ENCODE peak calls at places on chromosome 11, in ten cellular contexts. C is stimulated activated CD8-positive, alpha-beta memory T cell treated with anti-CD3 and anti-CD28 coated beads, Interleukin-15, amount 100 ng/mL, for 1 hour; R is tibial nerve; N is CD8-positive, alpha-beta memory T cell; B is ascending aorta; A is stomach; L is AG08395; Y is astrocyte of the cerebellum; D is NCI-H1048; U is fibroblast of villous mesenchyme. X is an unnamed sample.

GRCh38 chr11:134386945-134387344 is 25.1 kb downstream of the B3GAT1 start:
- DNase-seq in R (no peak), B (no peak), U (no peak), N (peak), A (no peak), D (no peak), C (no peak), Y (no peak), L (no peak), X (no peak)

GRCh38 chr11:117221775-117222517 is 9.9 kb downstream of the PCSK7 start:
- DNase-seq in C (no peak), A (peak), Y (no peak), U (peak), L (no peak), N (no peak), B (no peak), D (no peak), R (peak), X (no peak)

GRCh38 chr11:78392854-78393253 is 24.8 kb downstream of the GAB2 start:
- DNase-seq in B (no peak), U (no peak), D (no peak), R (no peak), L (no peak), A (no peak), C (no peak), Y (no peak), N (no peak), X (no peak)

GRCh38 chr11:57348636-57349323 is 10.6 kb downstream of the P2RX3 start:
- DNase-seq in R (no peak), D (no peak), C (no peak), B (no peak), U (no peak), Y (no peak), N (no peak), A (no peak), L (no peak), X (no peak)

GRCh38 chr11:44243086-44243485 is 66.9 kb downstream of the ALX4 start:
- DNase-seq in N (no peak), C (no peak), A (no peak), U (no peak), Y (no peak), D (no peak), B (no peak), L (no peak), R (no peak), X (no peak)

GRCh38 chr11:117020873-117021564 is 77.2 kb downstream of the SIK3 start:
- DNase-seq in B (no peak), Y (no peak), R (no peak), N (no peak), A (no peak), U (no peak), D (no peak), C (no peak), L (no peak), X (no peak)

GRCh38 chr11:92804388-92804787 is 165.1 kb upstream of the MTNR1B start:
- DNase-seq in C (no peak), Y (no peak), A (no peak), D (no peak), N (no peak), B (no peak), L (no peak), U (no peak), R (no peak), X (no peak)

GRCh38 chr11:129846508-129847335 is 31.1 kb downstream of the TMEM45B start:
- DNase-seq in D (no peak), B (no peak), C (no peak), N (no peak), L (peak), R (no peak), A (no peak), Y (peak), U (peak), X (no peak)

GRCh38 chr11:66004186-66004585 is 1.9 kb downstream of the BANF1 start:
- DNase-seq in Y (no peak), N (no peak), R (no peak), C (no peak), B (no peak), A (no peak), D (no peak), U (no peak), L (no peak), X (no peak)

GRCh38 chr11:29343465-29344333 is 673.1 kb downstream of the KCNA4 start:
- DNase-seq in B (no peak), U (peak), Y (no peak), N (no peak), R (peak), A (peak), D (peak), C (no peak), L (peak), X (no peak)

GRCh38 chr11:123083623-123084029 is 21.7 kb upstream of the HSPA8 start:
- DNase-seq in C (peak), R (peak), N (peak), D (peak), L (peak), B (peak), U (peak), Y (peak), A (peak), X (peak)

GRCh38 chr11:67996622-67997459 is 7.1 kb downstream of the UNC93B1 start:
- DNase-seq in C (no peak), U (peak), L (no peak), N (peak), B (no peak), A (peak), Y (no peak), R (peak), D (peak), X (no peak)

GRCh38 chr11:12175694-12176241 is 65.4 kb downstream of the MICAL2 start:
- DNase-seq in B (no peak), L (peak), C (no peak), D (no peak), A (no peak), N (no peak), U (peak), R (no peak), Y (peak), X (no peak)

GRCh38 chr11:28903716-28904115 is 795.5 kb downstream of the METTL15 start:
- DNase-seq in Y (peak), A (no peak), L (no peak), U (peak), D (no peak), R (no peak), N (no peak), C (no peak), B (no peak), X (no peak)

GRCh38 chr11:99066609-99067008 is 45.9 kb downstream of the CNTN5 start:
- DNase-seq in N (no peak), D (no peak), U (no peak), A (no peak), B (no peak), R (no peak), Y (no peak), C (no peak), L (no peak), X (no peak)

GRCh38 chr11:70901951-70902521 is 350.3 kb downstream of the SHANK2 start:
- DNase-seq in N (no peak), A (no peak), U (peak), B (no peak), D (no peak), R (peak), Y (no peak), L (no peak), C (no peak), X (no peak)

GRCh38 chr11:119728226-119728626 is 774 bp downstream of the NECTIN1 start:
- DNase-seq in D (no peak), B (no peak), C (no peak), A (no peak), R (no peak), Y (no peak), N (no peak), L (peak), U (no peak), X (no peak)

GRCh38 chr11:45252134-45252856 is 33.8 kb downstream of the SYT13 start:
- DNase-seq in R (no peak), Y (no peak), C (no peak), U (peak), A (peak), B (no peak), D (no peak), N (no peak), L (peak), X (no peak)

GRCh38 chr11:11584446-11584810 is 37.4 kb downstream of the GALNT18 start:
- DNase-seq in N (no peak), Y (peak), C (no peak), U (peak), R (no peak), L (peak), D (no peak), A (no peak), B (no peak), X (no peak)

GRCh38 chr11:2312232-2313042 is 10.6 kb downstream of the TSPAN32 start:
- DNase-seq in U (peak), Y (no peak), N (no peak), D (no peak), R (no peak), B (no peak), C (no peak), L (peak), A (no peak), X (no peak)

GRCh38 chr11:33636104-33636503 is 64.5 kb downstream of the C11orf91 start:
- DNase-seq in U (peak), A (no peak), B (no peak), N (no peak), R (no peak), Y (no peak), D (no peak), C (no peak), L (no peak), X (no peak)

GRCh38 chr11:67301951-67302516 is 1.3 kb upstream of the SSH3 start:
- DNase-seq in D (no peak), R (no peak), C (no peak), A (peak), Y (no peak), U (peak), L (peak), B (no peak), N (no peak), X (no peak)

GRCh38 chr11:30346068-30346688 is 23.3 kb downstream of the ARL14EP start:
- DNase-seq in L (peak), Y (peak), C (no peak), R (peak), B (no peak), A (no peak), D (peak), N (peak), U (peak), X (no peak)

GRCh38 chr11:83409891-83410290 is 123.7 kb upstream of the CCDC90B start:
- DNase-seq in D (no peak), R (no peak), A (peak), L (no peak), Y (no peak), U (no peak), N (no peak), C (no peak), B (no peak), X (no peak)

GRCh38 chr11:7254731-7255291 is 3.1 kb downstream of the SYT9 start:
- DNase-seq in D (no peak), U (no peak), L (no peak), B (no peak), C (no peak), A (no peak), N (no peak), Y (no peak), R (no peak), X (no peak)

GRCh38 chr11:20162824-20163777 is 2.8 kb upstream of the DBX1 start:
- DNase-seq in Y (no peak), A (no peak), C (no peak), D (no peak), U (peak), L (peak), R (no peak), N (no peak), B (no peak), X (no peak)

GRCh38 chr11:93753241-93753640 is 11.8 kb downstream of the C11orf54 start:
- DNase-seq in A (no peak), B (no peak), R (no peak), N (no peak), U (no peak), C (no peak), L (no peak), D (no peak), Y (no peak), X (no peak)

GRCh38 chr11:124320097-124320496 is at the start of gene OR8D2:
- DNase-seq in Y (no peak), C (no peak), U (no peak), R (no peak), A (no peak), N (no peak), L (no peak), D (no peak), B (no peak), X (no peak)

GRCh38 chr11:118216621-118217526 is 7.9 kb downstream of the JAML start:
- DNase-seq in N (no peak), C (no peak), U (no peak), L (no peak), R (no peak), Y (no peak), B (no peak), D (no peak), A (no peak), X (peak)

GRCh38 chr11:10268746-10269487 is 25.1 kb downstream of the SBF2 start:
- DNase-seq in R (no peak), A (no peak), L (no peak), B (no peak), U (peak), C (no peak), N (no peak), D (no peak), Y (no peak), X (no peak)

GRCh38 chr11:69278091-69278867 is 15.7 kb upstream of the MYEOV start:
- DNase-seq in C (no peak), N (no peak), U (no peak), A (peak), L (no peak), R (no peak), Y (no peak), D (no peak), B (no peak), X (no peak)

GRCh38 chr11:75313457-75314272 is 37.8 kb downstream of the ARRB1 start:
- DNase-seq in N (no peak), R (peak), Y (no peak), B (no peak), L (peak), D (no peak), A (peak), C (no peak), U (peak), X (no peak)

GRCh38 chr11:5521540-5521939 is 5.0 kb upstream of the UBQLNL start:
- DNase-seq in Y (no peak), D (no peak), C (no peak), N (no peak), R (no peak), U (no peak), B (no peak), A (no peak), L (no peak), X (no peak)

GRCh38 chr11:117600976-117601708 is 195.9 kb downstream of the DSCAML1 start:
- DNase-seq in A (no peak), D (no peak), L (no peak), B (no peak), C (no peak), N (no peak), R (no peak), Y (no peak), U (no peak), X (no peak)

GRCh38 chr11:34366522-34366921 is 8.7 kb upstream of the ABTB2 start:
- DNase-seq in U (no peak), D (no peak), Y (no peak), R (no peak), L (no peak), C (no peak), A (peak), N (no peak), B (no peak), X (no peak)

GRCh38 chr11:132080121-132080520 is 709.7 kb downstream of the NTM start:
- DNase-seq in N (no peak), U (no peak), L (no peak), R (no peak), C (no peak), B (no peak), Y (no peak), D (no peak), A (no peak), X (no peak)